ENCODE peak calls at places on chromosome 4, in six cellular contexts. One of them, this sample, is unnamed.
A peak's percentile ranks its signal among the peaks of the same experiment; 100 is the strongest.

GRCh38 chr4:18957721-18958120 is 936.2 kb upstream of the LCORL start:
- DNase-seq in bronchial epithelial cell: no peak
- DNase-seq in upper lobe of left lung: no peak
- DNase-seq in esophagus muscularis mucosa: no peak
- DNase-seq in pancreas: no peak
- DNase-seq in neural progenitor cell: no peak
- DNase-seq in this sample: no peak

GRCh38 chr4:85808864-85809263 is 333.9 kb downstream of the ARHGAP24 start:
- DNase-seq in bronchial epithelial cell: no peak
- DNase-seq in upper lobe of left lung: no peak
- DNase-seq in neural progenitor cell: no peak
- DNase-seq in pancreas: no peak
- DNase-seq in esophagus muscularis mucosa: no peak
- DNase-seq in this sample: no peak

GRCh38 chr4:71833175-71833900 is 49.5 kb upstream of the GC start:
- DNase-seq in esophagus muscularis mucosa: no peak
- DNase-seq in bronchial epithelial cell: peak; percentile 4
- DNase-seq in neural progenitor cell: no peak
- DNase-seq in pancreas: no peak
- DNase-seq in upper lobe of left lung: no peak
- DNase-seq in this sample: no peak

GRCh38 chr4:123674752-123675151 is 278.2 kb downstream of the SPRY1 start:
- DNase-seq in esophagus muscularis mucosa: no peak
- DNase-seq in pancreas: no peak
- DNase-seq in bronchial epithelial cell: no peak
- DNase-seq in upper lobe of left lung: no peak
- DNase-seq in neural progenitor cell: no peak
- DNase-seq in this sample: no peak

GRCh38 chr4:165493359-165493758 is 114.6 kb downstream of the CPE start:
- DNase-seq in esophagus muscularis mucosa: no peak
- DNase-seq in neural progenitor cell: peak; percentile 91
- DNase-seq in bronchial epithelial cell: peak; percentile 50
- DNase-seq in pancreas: peak; percentile 84
- DNase-seq in upper lobe of left lung: no peak
- DNase-seq in this sample: no peak

GRCh38 chr4:46506876-46507275 is 116.9 kb upstream of the GABRA2 start:
- DNase-seq in esophagus muscularis mucosa: no peak
- DNase-seq in bronchial epithelial cell: no peak
- DNase-seq in pancreas: no peak
- DNase-seq in neural progenitor cell: no peak
- DNase-seq in upper lobe of left lung: no peak
- DNase-seq in this sample: no peak

GRCh38 chr4:41160010-41160789 is 54.1 kb downstream of the APBB2 start:
- DNase-seq in neural progenitor cell: no peak
- DNase-seq in upper lobe of left lung: peak; percentile 37
- DNase-seq in pancreas: no peak
- DNase-seq in esophagus muscularis mucosa: peak; percentile 62
- DNase-seq in bronchial epithelial cell: peak; percentile 97
- DNase-seq in this sample: no peak

GRCh38 chr4:126851391-126851790 is 781.4 kb upstream of the INTU start:
- DNase-seq in esophagus muscularis mucosa: no peak
- DNase-seq in upper lobe of left lung: no peak
- DNase-seq in pancreas: no peak
- DNase-seq in bronchial epithelial cell: no peak
- DNase-seq in neural progenitor cell: no peak
- DNase-seq in this sample: no peak

GRCh38 chr4:55396305-55397023 is 707 bp downstream of the TMEM165 start:
- DNase-seq in esophagus muscularis mucosa: no peak
- DNase-seq in neural progenitor cell: peak; percentile 83
- DNase-seq in bronchial epithelial cell: peak; percentile 64
- DNase-seq in upper lobe of left lung: peak; percentile 91
- DNase-seq in pancreas: peak; percentile 79
- DNase-seq in this sample: no peak

GRCh38 chr4:47913328-47913727 is 1.1 kb downstream of the NFXL1 start:
- DNase-seq in pancreas: no peak
- DNase-seq in esophagus muscularis mucosa: no peak
- DNase-seq in neural progenitor cell: peak; percentile 7
- DNase-seq in bronchial epithelial cell: peak; percentile 55
- DNase-seq in upper lobe of left lung: no peak
- DNase-seq in this sample: no peak

GRCh38 chr4:77170926-77171325 is 13.9 kb downstream of the CCNG2 start:
- DNase-seq in esophagus muscularis mucosa: no peak
- DNase-seq in upper lobe of left lung: no peak
- DNase-seq in pancreas: no peak
- DNase-seq in neural progenitor cell: no peak
- DNase-seq in bronchial epithelial cell: peak; percentile 55
- DNase-seq in this sample: no peak

GRCh38 chr4:121977251-121978168 is 25.6 kb upstream of the TRPC3 start:
- DNase-seq in neural progenitor cell: no peak
- DNase-seq in esophagus muscularis mucosa: no peak
- DNase-seq in pancreas: no peak
- DNase-seq in upper lobe of left lung: no peak
- DNase-seq in bronchial epithelial cell: peak; percentile 39
- DNase-seq in this sample: no peak

GRCh38 chr4:159400782-159401712 is 298.2 kb downstream of the RAPGEF2 start:
- DNase-seq in pancreas: no peak
- DNase-seq in esophagus muscularis mucosa: no peak
- DNase-seq in neural progenitor cell: no peak
- DNase-seq in bronchial epithelial cell: no peak
- DNase-seq in upper lobe of left lung: peak; percentile 13
- DNase-seq in this sample: no peak

GRCh38 chr4:37836838-37837413 is 10.4 kb downstream of the PGM2 start:
- DNase-seq in bronchial epithelial cell: no peak
- DNase-seq in esophagus muscularis mucosa: no peak
- DNase-seq in upper lobe of left lung: no peak
- DNase-seq in neural progenitor cell: no peak
- DNase-seq in pancreas: no peak
- DNase-seq in this sample: no peak

GRCh38 chr4:170853422-170854021 is 763.8 kb upstream of the AADAT start:
- DNase-seq in bronchial epithelial cell: peak; percentile 36
- DNase-seq in pancreas: peak; percentile 30
- DNase-seq in neural progenitor cell: peak; percentile 77
- DNase-seq in upper lobe of left lung: peak; percentile 10
- DNase-seq in esophagus muscularis mucosa: no peak
- DNase-seq in this sample: no peak

GRCh38 chr4:94548571-94548970 is 96.8 kb downstream of the PDLIM5 start:
- DNase-seq in esophagus muscularis mucosa: no peak
- DNase-seq in upper lobe of left lung: no peak
- DNase-seq in neural progenitor cell: peak; percentile 36
- DNase-seq in bronchial epithelial cell: peak; percentile 92
- DNase-seq in pancreas: no peak
- DNase-seq in this sample: no peak

GRCh38 chr4:123651536-123652175 is 255.1 kb downstream of the SPRY1 start:
- DNase-seq in esophagus muscularis mucosa: no peak
- DNase-seq in bronchial epithelial cell: no peak
- DNase-seq in pancreas: no peak
- DNase-seq in neural progenitor cell: no peak
- DNase-seq in upper lobe of left lung: no peak
- DNase-seq in this sample: no peak

GRCh38 chr4:80134936-80135701 is 62.1 kb upstream of the ANTXR2 start:
- DNase-seq in neural progenitor cell: no peak
- DNase-seq in pancreas: no peak
- DNase-seq in bronchial epithelial cell: peak; percentile 77
- DNase-seq in esophagus muscularis mucosa: no peak
- DNase-seq in upper lobe of left lung: no peak
- DNase-seq in this sample: no peak

GRCh38 chr4:139943277-139943676 is 210.7 kb downstream of the MAML3 start:
- DNase-seq in bronchial epithelial cell: no peak
- DNase-seq in neural progenitor cell: peak; percentile 74
- DNase-seq in pancreas: no peak
- DNase-seq in esophagus muscularis mucosa: no peak
- DNase-seq in upper lobe of left lung: no peak
- DNase-seq in this sample: no peak

GRCh38 chr4:77872723-77873435 is 10.2 kb downstream of the MRPL1 start:
- DNase-seq in bronchial epithelial cell: no peak
- DNase-seq in upper lobe of left lung: no peak
- DNase-seq in esophagus muscularis mucosa: no peak
- DNase-seq in neural progenitor cell: no peak
- DNase-seq in pancreas: no peak
- DNase-seq in this sample: no peak

GRCh38 chr4:139227729-139228404 is 50.8 kb upstream of the ELF2 start:
- DNase-seq in esophagus muscularis mucosa: no peak
- DNase-seq in upper lobe of left lung: no peak
- DNase-seq in neural progenitor cell: no peak
- DNase-seq in pancreas: no peak
- DNase-seq in bronchial epithelial cell: no peak
- DNase-seq in this sample: no peak

GRCh38 chr4:41319553-41319952 is 62.8 kb downstream of the UCHL1 start:
- DNase-seq in upper lobe of left lung: no peak
- DNase-seq in bronchial epithelial cell: peak; percentile 72
- DNase-seq in neural progenitor cell: no peak
- DNase-seq in pancreas: no peak
- DNase-seq in esophagus muscularis mucosa: no peak
- DNase-seq in this sample: no peak

GRCh38 chr4:94285666-94286065 is 57.0 kb downstream of the HPGDS start:
- DNase-seq in neural progenitor cell: no peak
- DNase-seq in bronchial epithelial cell: peak; percentile 33
- DNase-seq in pancreas: no peak
- DNase-seq in esophagus muscularis mucosa: no peak
- DNase-seq in upper lobe of left lung: no peak
- DNase-seq in this sample: no peak

DNA sequence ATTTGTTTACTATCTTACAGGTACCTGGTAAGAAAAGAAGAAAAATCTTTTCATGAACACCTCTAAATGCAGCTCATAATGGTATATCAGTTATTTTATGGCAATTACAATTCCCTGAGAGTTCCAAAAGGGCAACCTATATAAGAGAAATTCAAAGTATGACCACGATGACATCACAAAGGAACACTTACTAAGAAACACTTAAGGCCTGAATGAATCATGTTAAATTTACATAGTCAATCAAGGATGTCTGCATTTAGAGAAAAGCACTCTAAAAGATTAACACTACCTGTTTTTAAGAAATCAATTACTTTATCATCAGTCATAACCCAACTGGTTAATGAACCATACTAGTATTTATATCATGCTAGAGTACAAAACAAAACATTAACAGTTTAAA is 63.9 kb downstream of the LCORL start:
- DNase-seq in pancreas: no peak
- DNase-seq in upper lobe of left lung: no peak
- DNase-seq in esophagus muscularis mucosa: no peak
- DNase-seq in bronchial epithelial cell: peak; percentile 56
- DNase-seq in neural progenitor cell: no peak
- DNase-seq in this sample: no peak
- H3K36me3 ChIP-seq in pancreas: no peaks in the 10 kb centered on the region
- H3K36me3 ChIP-seq in upper lobe of left lung: peaks cover 19% of the 10 kb centered on the region
- H3K36me3 ChIP-seq in esophagus muscularis mucosa: peaks cover 3% of the 10 kb centered on the region
- H3K36me3 ChIP-seq in bronchial epithelial cell: no peaks in the 10 kb centered on the region
- H3K36me3 ChIP-seq in neural progenitor cell: peaks cover 19% of the 10 kb centered on the region
- H3K36me3 ChIP-seq in this sample: no peaks in the 10 kb centered on the region

GRCh38 chr4:182925298-182925738 is 8.1 kb upstream of the DCTD start:
- DNase-seq in pancreas: peak; percentile 87
- DNase-seq in esophagus muscularis mucosa: no peak
- DNase-seq in neural progenitor cell: peak; percentile 83
- DNase-seq in bronchial epithelial cell: peak; percentile 33
- DNase-seq in upper lobe of left lung: peak; percentile 50
- DNase-seq in this sample: no peak
- TF ChIP-seq CTCF in pancreas: peak; percentile 40
- TF ChIP-seq CTCF in esophagus muscularis mucosa: peak; percentile 33
- TF ChIP-seq CTCF in neural progenitor cell: peak; percentile 71
- TF ChIP-seq CTCF in bronchial epithelial cell: peak; percentile 39
- TF ChIP-seq CTCF in upper lobe of left lung: peak; percentile 25
- TF ChIP-seq CTCF in this sample: no peak

GRCh38 chr4:3406431-3406830 is 35.3 kb upstream of the HGFAC start:
- DNase-seq in bronchial epithelial cell: no peak
- DNase-seq in neural progenitor cell: no peak
- DNase-seq in upper lobe of left lung: peak; percentile 17
- DNase-seq in esophagus muscularis mucosa: no peak
- DNase-seq in pancreas: no peak
- DNase-seq in this sample: no peak

GRCh38 chr4:3409571-3410091 is 32.1 kb upstream of the HGFAC start:
- DNase-seq in pancreas: no peak
- DNase-seq in neural progenitor cell: no peak
- DNase-seq in esophagus muscularis mucosa: no peak
- DNase-seq in bronchial epithelial cell: no peak
- DNase-seq in upper lobe of left lung: peak; percentile 61
- DNase-seq in this sample: no peak

GRCh38 chr4:3408793-3409330 is 32.9 kb upstream of the HGFAC start:
- DNase-seq in bronchial epithelial cell: no peak
- DNase-seq in pancreas: no peak
- DNase-seq in upper lobe of left lung: peak; percentile 27
- DNase-seq in esophagus muscularis mucosa: no peak
- DNase-seq in neural progenitor cell: no peak
- DNase-seq in this sample: no peak

GRCh38 chr4:3407171-3407771 is 34.5 kb upstream of the HGFAC start:
- DNase-seq in bronchial epithelial cell: no peak
- DNase-seq in upper lobe of left lung: peak; percentile 70
- DNase-seq in pancreas: no peak
- DNase-seq in neural progenitor cell: no peak
- DNase-seq in esophagus muscularis mucosa: no peak
- DNase-seq in this sample: no peak

GRCh38 chr4:3407930-3408792 is 33.6 kb upstream of the HGFAC start:
- DNase-seq in upper lobe of left lung: peak; percentile 56
- DNase-seq in bronchial epithelial cell: peak; percentile 12
- DNase-seq in neural progenitor cell: no peak
- DNase-seq in pancreas: no peak
- DNase-seq in esophagus muscularis mucosa: no peak
- DNase-seq in this sample: no peak
- H3K36me3 ChIP-seq in upper lobe of left lung: no peaks in the 10 kb centered on the region
- H3K36me3 ChIP-seq in bronchial epithelial cell: peaks cover 24% of the 10 kb centered on the region
- H3K36me3 ChIP-seq in neural progenitor cell: no peaks in the 10 kb centered on the region
- H3K36me3 ChIP-seq in pancreas: no peaks in the 10 kb centered on the region
- H3K36me3 ChIP-seq in esophagus muscularis mucosa: no peaks in the 10 kb centered on the region
- H3K36me3 ChIP-seq in this sample: no peaks in the 10 kb centered on the region

DNA sequence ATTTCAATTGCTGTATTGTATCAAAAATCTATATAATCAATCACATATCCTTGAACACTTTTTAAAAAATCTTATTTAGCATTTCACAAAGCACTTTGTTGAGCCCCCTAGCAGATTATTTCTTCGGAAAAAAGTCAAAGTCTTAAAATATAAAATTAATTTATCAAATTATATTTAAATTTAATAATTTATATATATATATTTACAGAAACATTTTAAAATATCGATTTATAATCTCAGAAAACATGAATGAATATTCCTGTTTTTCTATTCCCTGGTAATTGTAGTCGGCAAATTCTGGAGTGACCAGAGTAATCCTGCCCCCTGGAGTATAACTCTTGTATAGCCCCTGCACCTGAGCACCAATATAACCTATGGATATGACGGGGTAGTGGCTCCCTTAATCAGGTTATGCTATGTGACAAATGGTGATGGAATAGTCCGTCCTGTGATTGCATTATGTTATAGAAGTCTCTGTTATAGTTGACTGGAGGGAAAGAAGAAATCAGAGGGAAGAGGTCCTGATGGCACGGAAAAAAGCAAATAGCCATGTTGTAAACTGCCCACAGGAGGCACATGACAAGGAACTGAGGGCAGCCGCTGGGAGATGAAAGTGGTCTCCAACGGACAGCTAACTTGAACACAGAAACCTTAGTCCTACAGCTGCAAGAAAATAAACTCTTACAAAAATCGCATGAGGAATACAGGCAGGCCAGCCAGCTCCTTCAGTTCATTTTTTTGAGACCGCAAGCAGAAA is 1092.3 kb downstream of the ARAP2 start:
- DNase-seq in bronchial epithelial cell: peak; percentile 2
- DNase-seq in esophagus muscularis mucosa: no peak
- DNase-seq in upper lobe of left lung: no peak
- DNase-seq in pancreas: no peak
- DNase-seq in neural progenitor cell: peak; percentile 63
- DNase-seq in this sample: no peak
- TF ChIP-seq CTCF in bronchial epithelial cell: peak; percentile 4
- TF ChIP-seq CTCF in esophagus muscularis mucosa: no peak
- TF ChIP-seq CTCF in upper lobe of left lung: no peak
- TF ChIP-seq CTCF in pancreas: no peak
- TF ChIP-seq CTCF in neural progenitor cell: peak; percentile 80
- TF ChIP-seq CTCF in this sample: no peak

This sample was measured in vagina.